ENCODE peak calls at places on chromosomes 2 and 18, in six cellular contexts. U, B, L, M, Q and X are unnamed samples.

GRCh38 chr2:203453858-203454451 is 81.1 kb downstream of the RAPH1 start:
- DNase-seq in M (no peak), L (peak), Q (peak), U (no peak), B (peak), X (peak)

GRCh38 chr2:227370791-227371312 is 8.3 kb downstream of the TM4SF20 start:
- DNase-seq in M (no peak), Q (peak), L (no peak), U (no peak), B (peak), X (no peak)

GRCh38 chr2:120104002-120104467 is 91.2 kb downstream of the EPB41L5 start:
- DNase-seq in Q (peak), U (no peak), M (no peak), L (no peak), B (peak), X (peak)

GRCh38 chr18:44895176-44895798 is 214.6 kb downstream of the SETBP1 start:
- DNase-seq in L (no peak), U (peak), Q (peak), M (peak), B (peak), X (peak)

GRCh38 chr2:96092896-96093295 is 23.5 kb downstream of the ADRA2B start:
- DNase-seq in U (no peak), B (no peak), L (no peak), M (no peak), Q (no peak), X (no peak)

GRCh38 chr2:231708773-231709635 is 679 bp downstream of the PTMA start:
- DNase-seq in M (peak), Q (peak), B (peak), L (no peak), U (no peak), X (no peak)

GRCh38 chr2:191682148-191682547 is 4.2 kb downstream of the NABP1 start:
- DNase-seq in U (no peak), B (peak), Q (no peak), L (no peak), M (no peak), X (no peak)

GRCh38 chr2:157572725-157573124 is 55.9 kb downstream of the ACVR1C start:
- DNase-seq in U (no peak), L (no peak), Q (no peak), B (peak), M (no peak), X (no peak)

GRCh38 chr2:30666307-30666874 is 140.9 kb downstream of the CAPN13 start:
- DNase-seq in L (no peak), B (peak), Q (peak), M (no peak), U (no peak), X (peak)

GRCh38 chr2:226994775-226995174 is 158.9 kb downstream of the RHBDD1 start:
- DNase-seq in L (no peak), M (no peak), Q (no peak), B (no peak), U (no peak), X (no peak)

GRCh38 chr2:31523871-31524492 is 56.8 kb downstream of the SRD5A2 start:
- DNase-seq in L (peak), U (no peak), M (no peak), Q (peak), B (peak), X (peak)

GRCh38 chr2:26008851-26009566 is 24.9 kb upstream of the RAB10 start:
- DNase-seq in B (peak), Q (peak), M (peak), U (no peak), L (peak), X (peak)

GRCh38 chr18:76349067-76349715 is 145.9 kb downstream of the ZNF516 start:
- DNase-seq in L (peak), B (peak), Q (peak), U (no peak), M (peak), X (peak)

GRCh38 chr2:128422571-128422970 is 103.9 kb upstream of the HS6ST1 start:
- DNase-seq in B (peak), Q (peak), M (no peak), U (no peak), L (no peak), X (peak)

GRCh38 chr2:163659224-163659623 is 76.6 kb downstream of the FIGN start:
- DNase-seq in B (peak), M (no peak), Q (no peak), U (no peak), L (no peak), X (no peak)

GRCh38 chr2:200308001-200308400 is 1.5 kb downstream of the SPATS2L start:
- DNase-seq in Q (peak), L (no peak), U (no peak), B (peak), M (no peak), X (no peak)

GRCh38 chr2:203033395-203033794 is 18.7 kb downstream of the NBEAL1 start:
- DNase-seq in U (no peak), M (no peak), L (no peak), B (no peak), Q (no peak), X (no peak)

GRCh38 chr2:113173563-113174368 is at the start of gene PSD4:
- DNase-seq in Q (no peak), L (peak), B (no peak), M (no peak), U (no peak), X (no peak)

GRCh38 chr18:66708631-66709030 is 104.7 kb upstream of the CDH19 start:
- DNase-seq in B (no peak), M (no peak), U (no peak), Q (no peak), L (no peak), X (no peak)

GRCh38 chr18:60892855-60893254 is 440.4 kb upstream of the CDH20 start:
- DNase-seq in L (no peak), Q (peak), B (peak), U (no peak), M (no peak), X (no peak)

GRCh38 chr18:21997207-21998143 is 171.9 kb upstream of the GATA6 start:
- DNase-seq in Q (peak), U (no peak), B (peak), L (peak), M (no peak), X (peak)

GRCh38 chr2:152390837-152391236 is 55.9 kb downstream of the FMNL2 start:
- DNase-seq in Q (no peak), M (no peak), L (no peak), B (no peak), U (no peak), X (no peak)

GRCh38 chr2:33272001-33272400 is 204.4 kb upstream of the RASGRP3 start:
- DNase-seq in B (no peak), M (no peak), U (no peak), Q (no peak), L (no peak), X (no peak)

GRCh38 chr2:134679740-134680139 is 39.1 kb downstream of the TMEM163 start:
- DNase-seq in M (no peak), U (no peak), L (peak), B (peak), Q (no peak), X (no peak)

GRCh38 chr2:201696151-201696659 is 2.2 kb downstream of the MPP4 start:
- DNase-seq in B (peak), L (no peak), Q (peak), M (no peak), U (no peak), X (peak)

GRCh38 chr2:193701484-193701883 is 1506.8 kb upstream of the TMEFF2 start:
- DNase-seq in M (no peak), U (no peak), Q (no peak), L (no peak), B (no peak), X (no peak)

GRCh38 chr2:70686577-70687460 is 81.2 kb downstream of the ADD2 start:
- DNase-seq in L (no peak), U (no peak), Q (peak), B (peak), M (no peak), X (peak)

GRCh38 chr2:207869784-207870778 is 100.4 kb upstream of the FZD5 start:
- DNase-seq in M (no peak), B (peak), L (no peak), Q (peak), U (no peak), X (peak)

GRCh38 chr18:59573962-59574361 is 123.3 kb downstream of the CCBE1 start:
- DNase-seq in B (no peak), M (no peak), Q (no peak), U (no peak), L (no peak), X (no peak)

GRCh38 chr2:65686928-65687521 is 254.6 kb upstream of the SPRED2 start:
- DNase-seq in Q (no peak), B (peak), M (no peak), L (no peak), U (no peak), X (no peak)

GRCh38 chr2:165305391-165306096 is 66.3 kb downstream of the SCN2A start:
- DNase-seq in B (no peak), Q (peak), U (no peak), L (no peak), M (no peak), X (no peak)

GRCh38 chr18:46338761-46339160 is 234.6 kb downstream of the HAUS1 start:
- DNase-seq in U (no peak), M (no peak), L (no peak), Q (no peak), B (no peak), X (no peak)

GRCh38 chr2:9341351-9341887 is 81.9 kb downstream of the ITGB1BP1 start:
- DNase-seq in M (no peak), B (no peak), U (no peak), L (no peak), Q (no peak), X (no peak)

GRCh38 chr2:23293063-23293462 is 91.9 kb upstream of the KLHL29 start:
- DNase-seq in L (no peak), M (peak), B (no peak), U (no peak), Q (peak), X (no peak)

GRCh38 chr18:73824684-73825083 is 322.9 kb downstream of the FBXO15 start:
- DNase-seq in B (no peak), M (no peak), L (no peak), U (no peak), Q (no peak), X (no peak)

GRCh38 chr18:70620837-70621612 is 332.2 kb downstream of the SOCS6 start:
- DNase-seq in U (no peak), Q (no peak), M (no peak), L (peak), B (no peak), X (no peak)

GRCh38 chr18:58172031-58172430 is 128.0 kb downstream of the NEDD4L start:
- DNase-seq in Q (no peak), B (no peak), L (no peak), U (no peak), M (no peak), X (no peak)

GRCh38 chr2:210591663-210592062 is 35.3 kb downstream of the CPS1 start:
- DNase-seq in U (no peak), Q (no peak), L (no peak), B (no peak), M (no peak), X (no peak)